ENCODE peak calls at places on chromosomes 1 and 21, in four cellular contexts. W is psoas muscle, F is mesenchymal stem cell, X is brain microvascular endothelial cell. Z is an unnamed sample.

GRCh38 chr1:117541585-117541984 is 64.3 kb upstream of the TENT5C start:
- DNase-seq in X (no peak), F (no peak), W (no peak), Z (no peak)

GRCh38 chr21:29514652-29515247 is 216.0 kb downstream of the BACH1 start:
- DNase-seq in F (no peak), X (no peak), W (no peak), Z (no peak)

GRCh38 chr1:208880433-208881100 is 636.4 kb upstream of the PLXNA2 start:
- DNase-seq in X (no peak), W (no peak), F (no peak), Z (no peak)

GRCh38 chr1:26237230-26237966 is 3.4 kb downstream of the CEP85 start:
- DNase-seq in W (no peak), F (peak; percentile 63), X (no peak), Z (no peak)

GRCh38 chr1:109113787-109114568 is at the start of gene ELAPOR1:
- DNase-seq in W (peak; percentile 43), F (no peak), X (no peak), Z (peak; percentile 58)

GRCh38 chr1:86085741-86086411 is 70.7 kb downstream of the COL24A1 start:
- DNase-seq in F (no peak), X (no peak), W (no peak), Z (no peak)

GRCh38 chr1:175463856-175464255 is 271.3 kb upstream of the KIAA0040 start:
- DNase-seq in F (no peak), W (no peak), X (no peak), Z (no peak)

GRCh38 chr1:194277927-194278326 is 1091.5 kb upstream of the B3GALT2 start:
- DNase-seq in X (no peak), W (no peak), F (no peak), Z (no peak)

GRCh38 chr1:229863651-229864545 is 203.1 kb upstream of the GALNT2 start:
- DNase-seq in F (no peak), W (peak; percentile 60), X (no peak), Z (peak; percentile 66)

GRCh38 chr1:186482661-186483255 is 21.8 kb upstream of the PDC start:
- DNase-seq in X (peak; percentile 73), F (peak; percentile 74), W (peak; percentile 30), Z (peak; percentile 45)

GRCh38 chr1:199691540-199691939 is 336.0 kb upstream of the NR5A2 start:
- DNase-seq in W (no peak), X (peak; percentile 45), F (peak; percentile 92), Z (no peak)

GRCh38 chr1:17161137-17161700 is 42.0 kb upstream of the PADI2 start:
- DNase-seq in X (no peak), F (no peak), W (no peak), Z (no peak)

GRCh38 chr1:246139745-246140182 is 367.3 kb downstream of the SMYD3 start:
- DNase-seq in W (no peak), X (peak; percentile 74), F (peak; percentile 63), Z (no peak)

GRCh38 chr1:176178316-176178715 is 28.8 kb downstream of the COP1 start:
- DNase-seq in W (no peak), F (no peak), X (no peak), Z (no peak)

GRCh38 chr1:229295745-229296144 is 24.8 kb downstream of the RAB4A start:
- DNase-seq in F (no peak), X (no peak), W (no peak), Z (no peak)

GRCh38 chr1:234478152-234478480 is 863 bp downstream of the TARBP1 start:
- DNase-seq in X (no peak), W (peak; percentile 71), F (no peak), Z (peak; percentile 52)

GRCh38 chr1:170240409-170240808 is 94.7 kb downstream of the NTMT2 start:
- DNase-seq in W (no peak), F (no peak), X (no peak), Z (no peak)

GRCh38 chr1:240575976-240576666 is 35.8 kb downstream of the GREM2 start:
- DNase-seq in X (peak; percentile 31), W (no peak), F (peak; percentile 75), Z (no peak)

GRCh38 chr1:101152633-101153032 is 84.2 kb upstream of the S1PR1 start:
- DNase-seq in W (no peak), F (no peak), X (no peak), Z (no peak)

GRCh38 chr1:23673086-23673813 is 18.4 kb upstream of the RPL11 start:
- DNase-seq in F (peak; percentile 67), X (peak; percentile 57), W (peak; percentile 31), Z (peak; percentile 65)

GRCh38 chr1:32223683-32224082 is 1.5 kb downstream of the EIF3I start:
- DNase-seq in W (no peak), F (peak; percentile 35), X (peak; percentile 33), Z (no peak)

GRCh38 chr1:215635827-215636226 is 68.7 kb downstream of the KCTD3 start:
- DNase-seq in X (no peak), W (no peak), F (no peak), Z (no peak)
- H3K4me3 ChIP-seq in X (no peak overlapping the region), W (no peak overlapping the region), F (peak overlapping the region; percentile 70), Z (no peak overlapping the region)

DNA sequence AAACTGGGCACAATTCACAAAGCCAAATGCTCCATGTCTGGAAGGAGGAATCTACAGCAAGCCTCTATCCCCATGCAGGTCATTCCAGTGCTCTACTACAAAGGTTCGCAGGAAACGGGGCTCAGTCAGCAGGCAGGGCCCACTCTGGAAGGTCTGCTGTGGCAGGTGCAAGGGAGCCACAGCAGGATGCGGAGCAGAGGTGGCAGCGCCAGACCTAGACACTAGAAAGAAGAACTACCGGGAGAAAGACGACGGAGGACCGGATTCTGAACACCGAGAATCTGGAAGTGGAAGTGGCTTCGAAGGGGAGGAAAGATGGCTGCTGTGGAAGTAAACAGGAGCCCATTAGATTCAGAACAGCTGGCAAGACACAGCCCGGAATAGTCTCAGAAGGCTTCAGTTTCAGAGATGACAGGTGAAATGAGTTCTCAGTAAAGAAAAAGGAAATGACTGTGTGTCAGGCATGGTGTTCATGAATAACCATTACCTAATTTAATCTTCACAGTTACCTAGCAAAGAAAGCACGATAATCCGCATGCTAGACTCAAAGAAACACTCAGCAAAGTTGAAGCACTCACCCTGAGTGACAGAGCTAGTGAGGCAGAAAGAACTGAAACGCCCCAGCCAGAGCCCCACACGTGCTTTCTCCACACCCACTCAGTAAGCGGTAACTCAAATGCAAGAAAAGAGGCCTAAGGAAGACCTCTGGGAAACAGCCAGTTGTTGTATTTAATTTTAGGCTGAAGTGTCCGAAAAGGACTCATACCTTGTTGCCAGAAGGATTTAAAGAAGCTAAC is 21.4 kb downstream of the SETD4 start:
- DNase-seq in X (no peak), W (no peak), F (no peak), Z (no peak)
- H3K4me3 ChIP-seq in X (no peak overlapping the region), W (no peak overlapping the region), F (no peak overlapping the region), Z (no peak overlapping the region)

GRCh38 chr1:206829282-206829681 is 36.1 kb upstream of the IL20 start:
- DNase-seq in F (no peak), X (no peak), W (no peak), Z (no peak)
- H3K4me3 ChIP-seq in F (no peak overlapping the region), X (no peak overlapping the region), W (no peak overlapping the region), Z (no peak overlapping the region)

GRCh38 chr1:72281144-72281543 is 1.2 kb downstream of the NEGR1 start:
- DNase-seq in F (peak; percentile 14), W (no peak), X (no peak), Z (no peak)
- H3K4me3 ChIP-seq in F (peak overlapping the region; percentile 98), W (peak overlapping the region; percentile 81), X (peak overlapping the region; percentile 38), Z (no peak overlapping the region)

GRCh38 chr1:216726435-216726834 is 3.2 kb upstream of the ESRRG start:
- DNase-seq in X (no peak), F (no peak), W (no peak), Z (no peak)

GRCh38 chr1:216723274-216723780 is at the start of gene ESRRG:
- DNase-seq in W (peak; percentile 56), F (peak; percentile 46), X (no peak), Z (peak; percentile 78)

GRCh38 chr1:216722841-216723240 is 388 bp downstream of the ESRRG start:
- DNase-seq in X (no peak), F (no peak), W (no peak), Z (no peak)

DNA sequence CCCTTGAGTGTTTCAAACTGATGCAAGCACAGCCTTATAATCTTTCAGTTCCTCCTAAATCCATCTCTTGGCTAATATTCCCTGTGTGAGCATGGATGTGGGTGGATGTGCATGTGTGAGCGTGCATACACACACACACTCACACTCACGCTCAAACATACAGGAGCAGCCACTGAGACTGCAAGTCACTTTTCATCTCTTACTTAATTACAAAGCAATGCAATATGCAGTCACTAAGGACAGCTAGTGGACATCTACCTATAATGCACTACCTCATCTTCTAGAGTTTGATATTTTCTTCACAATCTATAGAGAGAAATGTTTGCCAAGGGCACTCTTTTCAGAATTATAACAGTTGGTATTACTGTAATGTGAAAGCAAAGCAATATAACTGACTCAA is 1.4 kb downstream of the ESRRG start:
- DNase-seq in F (no peak), W (no peak), X (no peak), Z (no peak)
- H3K4me3 ChIP-seq in F (no peak overlapping the region), W (peak overlapping the region; percentile 66), X (no peak overlapping the region), Z (peak overlapping the region; percentile 66)

DNA sequence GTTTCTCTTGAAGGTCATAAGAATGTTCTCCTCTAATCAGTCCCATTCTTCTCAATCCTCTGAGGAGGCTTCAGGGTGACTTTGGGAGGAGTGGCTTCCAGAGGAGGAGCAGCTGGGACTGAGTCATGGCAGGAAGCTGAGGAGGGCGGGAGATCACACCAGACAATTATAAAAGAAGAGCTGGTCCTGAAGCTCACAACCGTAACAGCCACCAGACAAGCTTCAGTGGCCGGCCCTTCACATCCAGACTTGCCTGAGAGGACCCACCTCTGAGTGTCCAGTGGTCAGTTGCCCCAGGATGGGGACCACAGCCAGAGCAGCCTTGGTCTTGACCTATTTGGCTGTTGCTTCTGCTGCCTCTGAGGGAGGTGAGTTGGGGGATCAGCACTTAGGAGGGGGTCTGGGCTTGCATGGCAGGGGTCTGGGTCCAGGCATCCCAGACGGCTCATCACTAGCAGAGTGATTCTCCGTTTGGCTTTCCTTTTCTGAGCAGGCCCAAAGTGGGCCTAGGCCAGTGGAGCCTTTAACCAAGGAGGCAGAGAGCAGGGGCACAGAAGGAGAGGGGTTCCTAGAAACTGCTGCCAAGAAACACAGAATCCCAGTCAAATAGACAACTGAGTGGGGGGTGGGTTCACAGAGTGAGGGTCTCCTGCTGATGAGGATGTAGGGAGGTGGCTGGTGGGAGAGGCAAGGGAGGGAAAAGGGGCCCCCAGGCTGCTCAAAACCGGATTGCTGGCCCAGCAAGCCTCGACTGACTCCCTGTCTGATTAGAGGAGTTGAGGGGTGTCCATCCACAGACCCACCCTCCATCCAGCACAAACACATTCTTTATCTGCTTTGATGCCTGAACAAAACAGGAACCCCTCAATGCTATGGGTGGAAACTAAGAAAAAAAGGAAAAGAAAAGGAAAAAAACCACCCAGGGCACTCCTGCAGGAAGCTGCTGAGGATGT is at the start of gene ECM1:
- DNase-seq in W (peak; percentile 59), X (peak; percentile 76), F (peak; percentile 88), Z (peak; percentile 75)
- H3K4me3 ChIP-seq in W (peak within 1 kb of the TSS; percentile 48), X (peak within 1 kb of the TSS; percentile 48), F (peak within 1 kb of the TSS; percentile 86), Z (no peak within 1 kb of the TSS)